ENCODE peak calls at places on chromosome 1, in ten cellular contexts. G, M, Y, O, P, F, X, E, K and A are unnamed samples.
A peak's percentile ranks its signal among the peaks of the same experiment; 100 is the strongest.

GRCh38 chr1:24297187-24297851 is 21.8 kb upstream of the GRHL3 start:
- DNase-seq in G (no peak), X (no peak), M (no peak), Y (no peak), K (no peak), F (peak; percentile 56), O (no peak), P (no peak), E (no peak), A (no peak)

GRCh38 chr1:208542309-208542708 is 298.1 kb upstream of the PLXNA2 start:
- DNase-seq in M (no peak), K (no peak), X (no peak), Y (no peak), E (no peak), G (no peak), O (no peak), P (no peak), F (no peak), A (no peak)

GRCh38 chr1:192477630-192478029 is 97.9 kb upstream of the RGS1 start:
- DNase-seq in M (no peak), Y (peak; percentile 52), E (no peak), K (peak; percentile 10), F (peak; percentile 60), O (no peak), P (no peak), X (peak; percentile 19), G (peak; percentile 63), A (no peak)

GRCh38 chr1:15031251-15031930 is 122.2 kb upstream of the TMEM51 start:
- DNase-seq in X (no peak), O (no peak), K (no peak), M (no peak), F (no peak), Y (no peak), G (peak; percentile 21), P (no peak), E (no peak), A (no peak)

GRCh38 chr1:150999051-150999674 is 7.5 kb downstream of the MINDY1 start:
- DNase-seq in P (no peak), F (no peak), K (peak; percentile 58), G (peak; percentile 60), E (no peak), O (no peak), M (no peak), Y (no peak), X (no peak), A (no peak)

GRCh38 chr1:222042120-222042519 is 300.2 kb upstream of the DUSP10 start:
- DNase-seq in K (no peak), P (no peak), E (no peak), X (no peak), O (no peak), Y (no peak), G (peak; percentile 43), M (no peak), F (no peak), A (no peak)

GRCh38 chr1:8727809-8728213 is 89.6 kb downstream of the RERE start:
- DNase-seq in M (no peak), F (peak; percentile 38), K (no peak), O (no peak), X (peak; percentile 91), G (no peak), P (no peak), E (no peak), Y (no peak), A (peak; percentile 44)

GRCh38 chr1:63403386-63403785 is 36.0 kb downstream of the ALG6 start:
- DNase-seq in Y (no peak), F (peak; percentile 48), K (no peak), X (no peak), E (no peak), G (no peak), M (no peak), O (no peak), P (no peak), A (no peak)